ENCODE peak calls at places on chromosomes 6 and 20, in seven cellular contexts. T, N, V, W, H, U and X are unnamed samples.

GRCh38 chr20:38880952-38881735 is 45.1 kb upstream of the FAM83D start:
- DNase-seq in T (no peak), N (no peak), V (no peak), W (no peak), H (no peak), U (no peak), X (no peak)

GRCh38 chr6:24332306-24332705 is 25.6 kb downstream of the DCDC2 start:
- DNase-seq in T (no peak), N (no peak), V (no peak), W (no peak), H (no peak), U (no peak), X (no peak)

GRCh38 chr20:39358052-39358451 is 395.9 kb downstream of the DHX35 start:
- DNase-seq in T (no peak), N (no peak), V (no peak), W (no peak), H (no peak), U (no peak), X (no peak)

GRCh38 chr6:127933137-127933536 is 32.3 kb upstream of the THEMIS start:
- DNase-seq in T (no peak), N (no peak), V (no peak), W (no peak), H (no peak), U (no peak), X (no peak)

GRCh38 chr20:14599613-14600012 is 262.2 kb upstream of the FLRT3 start:
- DNase-seq in T (no peak), N (no peak), V (no peak), W (no peak), H (no peak), U (no peak), X (no peak)

GRCh38 chr6:27605401-27606342 is 132.8 kb upstream of the ZNF184 start:
- DNase-seq in T (no peak), N (no peak), V (no peak), W (no peak), H (peak; percentile 59), U (peak; percentile 89), X (no peak)

GRCh38 chr6:74597266-74597665 is 608.6 kb downstream of the COL12A1 start:
- DNase-seq in T (no peak), N (no peak), V (no peak), W (no peak), H (no peak), U (no peak), X (no peak)

GRCh38 chr6:36139991-36140710 is 9.8 kb downstream of the MAPK13 start:
- DNase-seq in T (no peak), N (no peak), V (no peak), W (no peak), H (no peak), U (no peak), X (no peak)

GRCh38 chr6:101290346-101290745 is 103.2 kb upstream of the GRIK2 start:
- DNase-seq in T (no peak), N (no peak), V (no peak), W (no peak), H (no peak), U (no peak), X (no peak)

GRCh38 chr6:88383183-88383582 is 217.0 kb upstream of the CNR1 start:
- DNase-seq in T (no peak), N (no peak), V (no peak), W (no peak), H (no peak), U (no peak), X (no peak)

GRCh38 chr6:150987371-150987828 is 121.9 kb downstream of the MTHFD1L start:
- DNase-seq in T (no peak), N (no peak), V (no peak), W (no peak), H (peak; percentile 83), U (no peak), X (no peak)

GRCh38 chr6:36599791-36600209 is 5.6 kb downstream of the SRSF3 start:
- DNase-seq in T (no peak), N (peak; percentile 52), V (no peak), W (no peak), H (peak; percentile 76), U (peak; percentile 74), X (no peak)

GRCh38 chr6:140912686-140913085 is 1220.0 kb upstream of the GJE1 start:
- DNase-seq in T (peak; percentile 4), N (no peak), V (no peak), W (no peak), H (no peak), U (no peak), X (no peak)

GRCh38 chr6:73121421-73121993 is 103.8 kb downstream of the KHDC1L start:
- DNase-seq in T (no peak), N (no peak), V (no peak), W (no peak), H (no peak), U (no peak), X (no peak)

GRCh38 chr6:42352856-42353564 is 98.7 kb downstream of the TRERF1 start:
- DNase-seq in T (no peak), N (no peak), V (no peak), W (no peak), H (no peak), U (no peak), X (no peak)

GRCh38 chr6:122449084-122449483 is 22.5 kb downstream of the SERINC1 start:
- DNase-seq in T (no peak), N (no peak), V (no peak), W (no peak), H (no peak), U (no peak), X (no peak)

GRCh38 chr6:134515976-134516375 is 198.1 kb upstream of the SGK1 start:
- DNase-seq in T (no peak), N (no peak), V (no peak), W (no peak), H (no peak), U (no peak), X (no peak)

GRCh38 chr6:131631625-131632284 is 3.7 kb upstream of the MED23 start:
- DNase-seq in T (no peak), N (no peak), V (no peak), W (no peak), H (no peak), U (no peak), X (no peak)

GRCh38 chr20:47188540-47188939 is 168.0 kb downstream of the ZMYND8 start:
- DNase-seq in T (no peak), N (no peak), V (no peak), W (no peak), H (no peak), U (no peak), X (no peak)

GRCh38 chr6:168132531-168133184 is 53.6 kb upstream of the FRMD1 start:
- DNase-seq in T (no peak), N (no peak), V (no peak), W (peak; percentile 27), H (no peak), U (peak; percentile 73), X (no peak)

GRCh38 chr6:112300888-112301287 is 46.2 kb upstream of the RFPL4B start:
- DNase-seq in T (no peak), N (no peak), V (no peak), W (no peak), H (no peak), U (no peak), X (no peak)

GRCh38 chr20:8209061-8209460 is 77.0 kb downstream of the PLCB1 start:
- DNase-seq in T (no peak), N (no peak), V (no peak), W (no peak), H (no peak), U (no peak), X (no peak)

GRCh38 chr6:148414836-148415235 is 72.2 kb downstream of the SASH1 start:
- DNase-seq in T (no peak), N (no peak), V (no peak), W (no peak), H (no peak), U (no peak), X (no peak)

GRCh38 chr6:106522557-106522956 is 106.7 kb downstream of the RTN4IP1 start:
- DNase-seq in T (no peak), N (no peak), V (no peak), W (no peak), H (no peak), U (no peak), X (no peak)

GRCh38 chr6:49543087-49543858 is 7.2 kb upstream of the C6orf141 start:
- DNase-seq in T (no peak), N (no peak), V (no peak), W (no peak), H (no peak), U (no peak), X (no peak)

GRCh38 chr6:132765560-132765959 is 7.9 kb upstream of the VNN2 start:
- DNase-seq in T (no peak), N (no peak), V (no peak), W (no peak), H (no peak), U (no peak), X (no peak)

GRCh38 chr20:25250508-25250907 is 2.6 kb downstream of the PYGB start:
- DNase-seq in T (no peak), N (no peak), V (no peak), W (no peak), H (no peak), U (no peak), X (peak; percentile 51)

GRCh38 chr20:52619101-52619500 is 353.1 kb upstream of the TSHZ2 start:
- DNase-seq in T (no peak), N (no peak), V (no peak), W (no peak), H (no peak), U (no peak), X (no peak)

GRCh38 chr6:137159912-137160311 is 13.5 kb downstream of the IL22RA2 start:
- DNase-seq in T (no peak), N (no peak), V (no peak), W (no peak), H (no peak), U (no peak), X (no peak)

GRCh38 chr6:70669133-70669532 is 1.4 kb downstream of the SMAP1 start:
- DNase-seq in T (no peak), N (no peak), V (no peak), W (no peak), H (no peak), U (no peak), X (no peak)

GRCh38 chr20:5859611-5860010 is 90.7 kb downstream of the TRMT6 start:
- DNase-seq in T (no peak), N (no peak), V (no peak), W (no peak), H (no peak), U (no peak), X (no peak)

GRCh38 chr20:33443006-33443511 is 504 bp downstream of the SNTA1 start:
- DNase-seq in T (no peak), N (peak; percentile 19), V (no peak), W (no peak), H (no peak), U (peak; percentile 70), X (no peak)

GRCh38 chr20:2742934-2743559 is 50.5 kb downstream of the EBF4 start:
- DNase-seq in T (peak; percentile 43), N (peak; percentile 64), V (no peak), W (no peak), H (peak; percentile 84), U (peak; percentile 83), X (no peak)

GRCh38 chr6:34657307-34657978 is 39.1 kb downstream of the ILRUN start:
- DNase-seq in T (no peak), N (no peak), V (no peak), W (no peak), H (no peak), U (no peak), X (peak; percentile 69)

GRCh38 chr6:107506145-107506544 is 16.2 kb downstream of the SOBP start:
- DNase-seq in T (no peak), N (no peak), V (no peak), W (no peak), H (no peak), U (no peak), X (no peak)

GRCh38 chr6:106764353-106764980 is 135.1 kb downstream of the QRSL1 start:
- DNase-seq in T (no peak), N (no peak), V (no peak), W (no peak), H (no peak), U (no peak), X (no peak)